ENCODE peak calls at places on chromosomes 6 and 20, in five cellular contexts. I is adrenal gland, M is mucosa of descending colon, E is GM23338, U is OCI-LY7. S is an unnamed sample. For H3K4me1, the result is how much of the 10 kb centered on the place peaks cover.

GRCh38 chr20:40606237-40606636 is 82.8 kb downstream of the MAFB start:
- DNase-seq in I (no peak), M (no peak), E (no peak), U (no peak), S (no peak)

GRCh38 chr20:23245553-23246128 is 105.0 kb upstream of the NXT1 start:
- DNase-seq in I (peak), M (peak), E (peak), U (peak), S (peak)

GRCh38 chr6:44111434-44112417 is 15.5 kb downstream of the MRPL14 start:
- DNase-seq in I (no peak), M (peak), E (no peak), U (no peak), S (no peak)

GRCh38 chr6:158894192-158894591 is 75.0 kb upstream of the EZR start:
- DNase-seq in I (no peak), M (no peak), E (peak), U (no peak), S (no peak)

GRCh38 chr6:150099953-150100352 is 31.0 kb upstream of the ULBP3 start:
- DNase-seq in I (no peak), M (no peak), E (no peak), U (no peak), S (no peak)

GRCh38 chr20:4068708-4069107 is 53.4 kb upstream of the RNF24 start:
- DNase-seq in I (no peak), M (no peak), E (no peak), U (no peak), S (peak)

GRCh38 chr6:145241039-145241438 is 494.3 kb downstream of the EPM2A start:
- DNase-seq in I (no peak), M (no peak), E (no peak), U (no peak), S (no peak)

GRCh38 chr6:19472850-19473249 is 364.3 kb upstream of the ID4 start:
- DNase-seq in I (no peak), M (peak), E (peak), U (peak), S (no peak)

GRCh38 chr6:118356686-118357085 is 191.4 kb upstream of the PLN start:
- DNase-seq in I (no peak), M (no peak), E (no peak), U (no peak), S (no peak)

GRCh38 chr20:19741914-19742313 is 16.1 kb upstream of the RIN2 start:
- DNase-seq in I (no peak), M (no peak), E (no peak), U (no peak), S (no peak)

GRCh38 chr6:122042380-122042779 is 357.1 kb upstream of the HSF2 start:
- DNase-seq in I (no peak), M (no peak), E (no peak), U (no peak), S (no peak)

GRCh38 chr6:62623851-62624532 is 338.0 kb upstream of the KHDRBS2 start:
- DNase-seq in I (no peak), M (no peak), E (no peak), U (no peak), S (no peak)

GRCh38 chr6:98641929-98642328 is 192.4 kb upstream of the POU3F2 start:
- DNase-seq in I (no peak), M (no peak), E (no peak), U (no peak), S (no peak)

GRCh38 chr20:47713941-47714450 is 71.3 kb downstream of the SULF2 start:
- DNase-seq in I (no peak), M (no peak), E (no peak), U (no peak), S (no peak)

GRCh38 chr6:49909508-49910047 is 43.2 kb upstream of the CRISP1 start:
- DNase-seq in I (no peak), M (no peak), E (no peak), U (no peak), S (no peak)

GRCh38 chr6:16568128-16568527 is 193.1 kb downstream of the ATXN1 start:
- DNase-seq in I (no peak), M (no peak), E (no peak), U (no peak), S (no peak)

GRCh38 chr20:46240065-46240464 is 68.2 kb downstream of the CDH22 start:
- DNase-seq in I (no peak), M (no peak), E (no peak), U (no peak), S (no peak)

GRCh38 chr6:111798281-111798725 is 74.9 kb downstream of the FYN start:
- DNase-seq in I (no peak), M (no peak), E (no peak), U (no peak), S (no peak)
- H3K4me1 ChIP-seq in I (under half), M (under half), E (under half), U (under half), S (under half)

GRCh38 chr20:2151805-2152727 is 50.4 kb downstream of the STK35 start:
- DNase-seq in I (no peak), M (peak), E (no peak), U (no peak), S (no peak)

GRCh38 chr20:2150660-2151059 is 49.0 kb downstream of the STK35 start:
- DNase-seq in I (no peak), M (no peak), E (no peak), U (no peak), S (no peak)

GRCh38 chr20:2156666-2157624 is 55.3 kb downstream of the STK35 start:
- DNase-seq in I (no peak), M (no peak), E (no peak), U (no peak), S (no peak)

GRCh38 chr20:2156224-2156623 is 54.6 kb downstream of the STK35 start:
- DNase-seq in I (no peak), M (no peak), E (no peak), U (no peak), S (no peak)
- H3K4me1 ChIP-seq in I (under half), M (under half), E (under half), U (under half), S (under half)

GRCh38 chr20:62369508-62370114 is 2.5 kb upstream of the LAMA5 start:
- DNase-seq in I (no peak), M (no peak), E (no peak), U (no peak), S (no peak)
- H3K4me1 ChIP-seq in I (half or more), M (under half), E (under half), U (under half), S (under half)

GRCh38 chr6:72636786-72637185 is 14.9 kb downstream of the KCNQ5 start:
- DNase-seq in I (no peak), M (no peak), E (no peak), U (no peak), S (no peak)
- H3K4me1 ChIP-seq in I (under half), M (under half), E (under half), U (under half), S (under half)